ENCODE peak calls at places on chromosomes 13 and 19, in nine cellular contexts. P is RPMI7951; H is foreskin melanocyte; T is HS-5; C is bronchial epithelial cell; F is effector CD4-positive, alpha-beta T cell; V is naive thymus-derived CD4-positive, alpha-beta T cell; G is NCI-H2107; W is fibroblast of the conjunctiva. N is an unnamed sample.

GRCh38 chr19:2132731-2133490 is 18.5 kb downstream of the AP3D1 start:
- DNase-seq in C (no peak), T (no peak), P (no peak), H (no peak), G (no peak), F (no peak), V (no peak), W (no peak), N (no peak)

GRCh38 chr13:59991395-59991794 is 172.3 kb downstream of the DIAPH3 start:
- DNase-seq in W (no peak), T (no peak), H (no peak), G (no peak), C (no peak), F (no peak), P (no peak), V (no peak), N (no peak)

GRCh38 chr19:10567696-10568443 is 909 bp downstream of the CDKN2D start:
- DNase-seq in H (no peak), F (no peak), W (no peak), T (no peak), P (no peak), C (no peak), V (no peak), G (no peak), N (no peak)

GRCh38 chr19:48556163-48556562 is 4.2 kb downstream of the SULT2B1 start:
- DNase-seq in G (no peak), P (peak; percentile 62), H (no peak), T (no peak), C (peak; percentile 75), V (no peak), W (no peak), F (no peak), N (no peak)

GRCh38 chr19:18633321-18633720 is 3.5 kb upstream of the KLHL26 start:
- DNase-seq in F (no peak), V (no peak), W (no peak), G (no peak), T (no peak), P (peak; percentile 64), H (no peak), C (no peak), N (no peak)

GRCh38 chr19:56295531-56296455 is 18.8 kb downstream of the ZSCAN5A start:
- DNase-seq in V (no peak), F (no peak), T (no peak), G (no peak), H (no peak), W (no peak), C (peak; percentile 54), P (no peak), N (no peak)

GRCh38 chr19:51458051-51458645 is at the start of gene SIGLEC8:
- DNase-seq in P (no peak), G (no peak), W (no peak), V (no peak), T (no peak), H (no peak), C (no peak), F (no peak), N (no peak)

GRCh38 chr13:49183672-49184315 is 36.3 kb upstream of the MLNR start:
- DNase-seq in V (no peak), G (no peak), C (peak; percentile 9), F (no peak), W (no peak), T (no peak), H (peak; percentile 14), P (peak; percentile 1), N (no peak)

GRCh38 chr19:3097442-3097871 is 3.3 kb downstream of the GNA11 start:
- DNase-seq in G (no peak), W (no peak), T (no peak), P (no peak), H (no peak), C (no peak), V (no peak), F (no peak), N (peak; percentile 30)

GRCh38 chr13:42836930-42837329 is 55.5 kb downstream of the FAM216B start:
- DNase-seq in W (peak; percentile 74), V (no peak), H (no peak), F (no peak), C (peak; percentile 25), T (no peak), G (no peak), P (peak; percentile 81), N (no peak)

GRCh38 chr13:76792680-76793334 is 93.4 kb downstream of the KCTD12 start:
- DNase-seq in C (peak; percentile 37), P (peak; percentile 58), G (no peak), T (peak; percentile 19), W (peak; percentile 17), V (no peak), F (no peak), H (peak; percentile 26), N (no peak)

GRCh38 chr19:34481861-34482379 is 362 bp downstream of the WTIP start:
- DNase-seq in V (no peak), H (no peak), F (no peak), G (no peak), P (peak; percentile 62), T (no peak), W (no peak), C (no peak), N (peak; percentile 84)

GRCh38 chr19:28596561-28597071 is 616.3 kb downstream of the UQCRFS1 start:
- DNase-seq in T (no peak), C (no peak), H (no peak), W (no peak), F (no peak), G (no peak), P (no peak), V (no peak), N (no peak)

GRCh38 chr13:21917046-21918010 is 246.5 kb downstream of the FGF9 start:
- DNase-seq in W (no peak), V (no peak), F (no peak), C (no peak), T (no peak), G (no peak), H (no peak), P (peak; percentile 26), N (no peak)

GRCh38 chr19:31515931-31516330 is 166.7 kb upstream of the TSHZ3 start:
- DNase-seq in F (no peak), H (no peak), P (peak; percentile 28), V (no peak), T (no peak), G (no peak), W (no peak), C (no peak), N (no peak)

GRCh38 chr19:10998045-10998533 is 37.3 kb downstream of the SMARCA4 start:
- DNase-seq in W (peak; percentile 38), V (no peak), F (no peak), T (no peak), G (no peak), H (no peak), C (no peak), P (peak; percentile 63), N (no peak)

GRCh38 chr19:51006406-51006805 is 5.0 kb upstream of the KLK8 start:
- DNase-seq in T (no peak), F (no peak), C (peak; percentile 50), W (no peak), H (no peak), P (no peak), V (no peak), G (no peak), N (no peak)

GRCh38 chr19:10420444-10421239 is at the start of gene PDE4A:
- DNase-seq in T (no peak), G (no peak), C (no peak), P (no peak), F (peak; percentile 34), H (peak; percentile 25), W (no peak), V (no peak), N (peak; percentile 71)

GRCh38 chr19:58386166-58386575 is 898 bp upstream of the RPS5 start:
- DNase-seq in F (no peak), V (peak; percentile 19), C (no peak), T (no peak), P (no peak), H (no peak), G (no peak), W (no peak), N (no peak)